ENCODE peak calls at places on chromosomes 1 and 21, in eight cellular contexts. B is substantia nigra; W is caudate nucleus; R is stimulated activated CD8-positive, alpha-beta memory T cell treated with anti-CD3 and anti-CD28 coated beads, Interleukin-15, amount 100 ng/mL, for 1 hour; I is T-helper 1 cell; V is naive thymus-derived CD8-positive, alpha-beta T cell; X is hepatocyte; G is activated CD8-positive, alpha-beta memory T cell treated with anti-CD3 and anti-CD28 coated beads for 48 hours. K is an unnamed sample.

GRCh38 chr1:227890451-227891222 is 57.1 kb downstream of the WNT9A start:
- DNase-seq in W (no peak), V (no peak), X (no peak), G (no peak), R (no peak), I (no peak), B (no peak), K (peak; percentile 16)

GRCh38 chr21:28832013-28832714 is 160.5 kb downstream of the LTN1 start:
- DNase-seq in W (no peak), G (no peak), V (peak; percentile 60), I (no peak), X (no peak), B (no peak), R (no peak), K (no peak)

GRCh38 chr21:37551406-37552355 is 185.1 kb downstream of the DYRK1A start:
- DNase-seq in V (no peak), R (no peak), B (no peak), X (peak; percentile 87), I (no peak), G (no peak), W (no peak), K (no peak)

GRCh38 chr1:47416319-47417128 is 439 bp downstream of the FOXE3 start:
- DNase-seq in X (no peak), W (no peak), I (no peak), R (no peak), G (no peak), V (no peak), B (no peak), K (no peak)

GRCh38 chr1:150999051-150999674 is 7.5 kb downstream of the MINDY1 start:
- DNase-seq in X (no peak), G (no peak), W (no peak), R (no peak), I (no peak), B (no peak), V (no peak), K (no peak)

GRCh38 chr1:15352122-15352957 is 57.3 kb upstream of the EFHD2 start:
- DNase-seq in I (no peak), W (no peak), V (no peak), B (no peak), X (no peak), G (no peak), R (peak; percentile 4), K (no peak)

GRCh38 chr1:179754031-179754624 is 11.0 kb downstream of the FAM163A start:
- DNase-seq in V (no peak), W (no peak), R (no peak), G (no peak), B (no peak), X (peak; percentile 45), I (no peak), K (no peak)

GRCh38 chr1:156666862-156667609 is 10.2 kb downstream of the NES start:
- DNase-seq in G (no peak), W (no peak), V (no peak), B (no peak), X (no peak), R (no peak), I (no peak), K (no peak)

GRCh38 chr1:167136191-167136614 is 42.3 kb downstream of the STYXL2 start:
- DNase-seq in I (no peak), X (peak; percentile 36), R (no peak), G (no peak), B (no peak), W (no peak), V (no peak), K (no peak)

K was measured in posterior cingulate gyrus.